ENCODE peak calls at places on chromosome 6, in five cellular contexts. One of them, this sample, is unnamed.

GRCh38 chr6:100595456-100595855 is 130.7 kb upstream of the SIM1 start:
- DNase-seq in endothelial cell: no peak
- DNase-seq in ELF-1: no peak
- DNase-seq in fibroblast of the aortic adventitia: no peak
- DNase-seq in nucleus accumbens: no peak
- DNase-seq in this sample: no peak

GRCh38 chr6:31738048-31738979 is 1.5 kb upstream of the MSH5 start:
- DNase-seq in endothelial cell: no peak
- DNase-seq in ELF-1: peak; percentile 44
- DNase-seq in nucleus accumbens: no peak
- DNase-seq in fibroblast of the aortic adventitia: peak; percentile 82
- DNase-seq in this sample: no peak

GRCh38 chr6:63543001-63543400 is 29.3 kb upstream of the LOC128125822 start:
- DNase-seq in nucleus accumbens: no peak
- DNase-seq in ELF-1: no peak
- DNase-seq in endothelial cell: no peak
- DNase-seq in fibroblast of the aortic adventitia: no peak
- DNase-seq in this sample: no peak

GRCh38 chr6:54053893-54054391 is 57.3 kb upstream of the MLIP start:
- DNase-seq in nucleus accumbens: peak; percentile 67
- DNase-seq in ELF-1: peak; percentile 62
- DNase-seq in fibroblast of the aortic adventitia: peak; percentile 93
- DNase-seq in endothelial cell: no peak
- DNase-seq in this sample: peak; percentile 25

GRCh38 chr6:48429021-48429420 is 318.0 kb upstream of the PTCHD4 start:
- DNase-seq in endothelial cell: no peak
- DNase-seq in fibroblast of the aortic adventitia: peak; percentile 19
- DNase-seq in nucleus accumbens: no peak
- DNase-seq in ELF-1: no peak
- DNase-seq in this sample: no peak

GRCh38 chr6:109165392-109165964 is 70.2 kb downstream of the CEP57L1 start:
- DNase-seq in endothelial cell: peak; percentile 11
- DNase-seq in ELF-1: no peak
- DNase-seq in fibroblast of the aortic adventitia: peak; percentile 83
- DNase-seq in nucleus accumbens: no peak
- DNase-seq in this sample: no peak

GRCh38 chr6:44262467-44263356 is 2.6 kb downstream of the NFKBIE start:
- DNase-seq in fibroblast of the aortic adventitia: no peak
- DNase-seq in ELF-1: no peak
- DNase-seq in nucleus accumbens: no peak
- DNase-seq in endothelial cell: no peak
- DNase-seq in this sample: no peak

GRCh38 chr6:144580771-144581170 is 295.6 kb downstream of the UTRN start:
- DNase-seq in ELF-1: no peak
- DNase-seq in endothelial cell: no peak
- DNase-seq in fibroblast of the aortic adventitia: no peak
- DNase-seq in nucleus accumbens: no peak
- DNase-seq in this sample: no peak

GRCh38 chr6:108492131-108492766 is 68.5 kb upstream of the FOXO3 start:
- DNase-seq in fibroblast of the aortic adventitia: peak; percentile 75
- DNase-seq in nucleus accumbens: peak; percentile 3
- DNase-seq in ELF-1: no peak
- DNase-seq in endothelial cell: peak; percentile 8
- DNase-seq in this sample: no peak

GRCh38 chr6:164825386-164825785 is 484.0 kb downstream of the C6orf118 start:
- DNase-seq in nucleus accumbens: no peak
- DNase-seq in fibroblast of the aortic adventitia: no peak
- DNase-seq in ELF-1: no peak
- DNase-seq in endothelial cell: no peak
- DNase-seq in this sample: no peak

GRCh38 chr6:5379647-5380242 is 118.4 kb downstream of the FARS2 start:
- DNase-seq in fibroblast of the aortic adventitia: peak; percentile 60
- DNase-seq in ELF-1: peak; percentile 43
- DNase-seq in endothelial cell: peak; percentile 69
- DNase-seq in nucleus accumbens: no peak
- DNase-seq in this sample: no peak

GRCh38 chr6:36340671-36341454 is 4.2 kb upstream of the BNIP5 start:
- DNase-seq in ELF-1: peak; percentile 91
- DNase-seq in nucleus accumbens: peak; percentile 45
- DNase-seq in endothelial cell: peak; percentile 76
- DNase-seq in fibroblast of the aortic adventitia: peak; percentile 76
- DNase-seq in this sample: peak; percentile 21

GRCh38 chr6:44646355-44646754 is 258.8 kb downstream of the CDC5L start:
- DNase-seq in fibroblast of the aortic adventitia: peak; percentile 73
- DNase-seq in ELF-1: no peak
- DNase-seq in endothelial cell: no peak
- DNase-seq in nucleus accumbens: no peak
- DNase-seq in this sample: no peak

GRCh38 chr6:125213936-125214335 is 60.4 kb downstream of the TPD52L1 start:
- DNase-seq in endothelial cell: no peak
- DNase-seq in fibroblast of the aortic adventitia: no peak
- DNase-seq in ELF-1: no peak
- DNase-seq in nucleus accumbens: no peak
- DNase-seq in this sample: no peak

GRCh38 chr6:85343428-85343827 is 106.5 kb upstream of the NT5E start:
- DNase-seq in endothelial cell: no peak
- DNase-seq in nucleus accumbens: no peak
- DNase-seq in fibroblast of the aortic adventitia: no peak
- DNase-seq in ELF-1: no peak
- DNase-seq in this sample: no peak

GRCh38 chr6:91268941-91269340 is 682.1 kb upstream of the MAP3K7 start:
- DNase-seq in nucleus accumbens: no peak
- DNase-seq in ELF-1: no peak
- DNase-seq in fibroblast of the aortic adventitia: no peak
- DNase-seq in endothelial cell: no peak
- DNase-seq in this sample: no peak

GRCh38 chr6:42819803-42820508 is 38.1 kb downstream of the BICRAL start:
- DNase-seq in endothelial cell: no peak
- DNase-seq in ELF-1: peak; percentile 46
- DNase-seq in fibroblast of the aortic adventitia: peak; percentile 54
- DNase-seq in nucleus accumbens: no peak
- DNase-seq in this sample: no peak

GRCh38 chr6:160103825-160104100 is 17.9 kb upstream of the SLC22A1 start:
- DNase-seq in fibroblast of the aortic adventitia: peak; percentile 15
- DNase-seq in nucleus accumbens: no peak
- DNase-seq in ELF-1: no peak
- DNase-seq in endothelial cell: no peak
- DNase-seq in this sample: no peak

GRCh38 chr6:21826031-21826430 is 232.5 kb downstream of the SOX4 start:
- DNase-seq in ELF-1: peak; percentile 79
- DNase-seq in fibroblast of the aortic adventitia: no peak
- DNase-seq in endothelial cell: no peak
- DNase-seq in nucleus accumbens: no peak
- DNase-seq in this sample: no peak

GRCh38 chr6:99613398-99613704 is 6.7 kb downstream of the PRDM13 start:
- DNase-seq in fibroblast of the aortic adventitia: no peak
- DNase-seq in ELF-1: peak; percentile 69
- DNase-seq in endothelial cell: peak; percentile 82
- DNase-seq in nucleus accumbens: no peak
- DNase-seq in this sample: no peak

GRCh38 chr6:88124925-88125557 is 41.1 kb downstream of the CNR1 start:
- DNase-seq in ELF-1: no peak
- DNase-seq in nucleus accumbens: no peak
- DNase-seq in fibroblast of the aortic adventitia: no peak
- DNase-seq in endothelial cell: no peak
- DNase-seq in this sample: no peak

GRCh38 chr6:52317841-52318581 is 33.5 kb upstream of the MCM3 start:
- DNase-seq in ELF-1: no peak
- DNase-seq in nucleus accumbens: no peak
- DNase-seq in fibroblast of the aortic adventitia: peak; percentile 68
- DNase-seq in endothelial cell: no peak
- DNase-seq in this sample: no peak

GRCh38 chr6:37367557-37367956 is 13.8 kb downstream of the RNF8 start:
- DNase-seq in endothelial cell: no peak
- DNase-seq in fibroblast of the aortic adventitia: no peak
- DNase-seq in ELF-1: no peak
- DNase-seq in nucleus accumbens: no peak
- DNase-seq in this sample: no peak

GRCh38 chr6:29647927-29648642 is 8.8 kb upstream of the MOG start:
- DNase-seq in nucleus accumbens: no peak
- DNase-seq in ELF-1: no peak
- DNase-seq in fibroblast of the aortic adventitia: peak; percentile 61
- DNase-seq in endothelial cell: no peak
- DNase-seq in this sample: no peak

GRCh38 chr6:27138837-27139752 is 108.4 kb upstream of the PRSS16 start:
- DNase-seq in endothelial cell: peak; percentile 37
- DNase-seq in nucleus accumbens: no peak
- DNase-seq in ELF-1: peak; percentile 97
- DNase-seq in fibroblast of the aortic adventitia: peak; percentile 54
- DNase-seq in this sample: peak; percentile 73

GRCh38 chr6:46044876-46045617 is 29.4 kb upstream of the CLIC5 start:
- DNase-seq in endothelial cell: no peak
- DNase-seq in ELF-1: no peak
- DNase-seq in nucleus accumbens: no peak
- DNase-seq in fibroblast of the aortic adventitia: peak; percentile 81
- DNase-seq in this sample: no peak

GRCh38 chr6:155455766-155456165 is at the start of gene NOX3:
- DNase-seq in endothelial cell: no peak
- DNase-seq in nucleus accumbens: no peak
- DNase-seq in ELF-1: peak; percentile 29
- DNase-seq in fibroblast of the aortic adventitia: no peak
- DNase-seq in this sample: no peak

GRCh38 chr6:8875986-8876385 is 440.6 kb upstream of the SLC35B3 start:
- DNase-seq in fibroblast of the aortic adventitia: no peak
- DNase-seq in endothelial cell: no peak
- DNase-seq in ELF-1: no peak
- DNase-seq in nucleus accumbens: no peak
- DNase-seq in this sample: no peak

GRCh38 chr6:475341-475740 is 83.8 kb downstream of the IRF4 start:
- DNase-seq in endothelial cell: no peak
- DNase-seq in ELF-1: no peak
- DNase-seq in nucleus accumbens: no peak
- DNase-seq in fibroblast of the aortic adventitia: no peak
- DNase-seq in this sample: no peak

GRCh38 chr6:35735452-35735851 is 1.4 kb upstream of the ARMC12 start:
- DNase-seq in ELF-1: no peak
- DNase-seq in nucleus accumbens: no peak
- DNase-seq in endothelial cell: no peak
- DNase-seq in fibroblast of the aortic adventitia: no peak
- DNase-seq in this sample: no peak

GRCh38 chr6:37077459-37078296 is 72.2 kb downstream of the FGD2 start:
- DNase-seq in ELF-1: peak; percentile 84
- DNase-seq in nucleus accumbens: no peak
- DNase-seq in fibroblast of the aortic adventitia: peak; percentile 97
- DNase-seq in endothelial cell: no peak
- DNase-seq in this sample: no peak

GRCh38 chr6:151161363-151161762 is 78.4 kb upstream of the AKAP12 start:
- DNase-seq in fibroblast of the aortic adventitia: no peak
- DNase-seq in ELF-1: no peak
- DNase-seq in endothelial cell: no peak
- DNase-seq in nucleus accumbens: no peak
- DNase-seq in this sample: no peak

GRCh38 chr6:4776967-4777925 is 1.0 kb downstream of the CDYL start:
- DNase-seq in endothelial cell: no peak
- DNase-seq in ELF-1: no peak
- DNase-seq in fibroblast of the aortic adventitia: peak; percentile 46
- DNase-seq in nucleus accumbens: no peak
- DNase-seq in this sample: no peak

GRCh38 chr6:100116409-100117194 is 122.6 kb upstream of the MCHR2 start:
- DNase-seq in ELF-1: peak; percentile 76
- DNase-seq in nucleus accumbens: peak; percentile 13
- DNase-seq in fibroblast of the aortic adventitia: peak; percentile 87
- DNase-seq in endothelial cell: peak; percentile 55
- DNase-seq in this sample: no peak

GRCh38 chr6:30169658-30170614 is 6.6 kb downstream of the TRIM15 start:
- DNase-seq in endothelial cell: peak; percentile 28
- DNase-seq in ELF-1: peak; percentile 65
- DNase-seq in fibroblast of the aortic adventitia: peak; percentile 79
- DNase-seq in nucleus accumbens: no peak
- DNase-seq in this sample: no peak

GRCh38 chr6:43454290-43455033 is 886 bp downstream of the DLK2 start:
- DNase-seq in fibroblast of the aortic adventitia: peak; percentile 81
- DNase-seq in ELF-1: peak; percentile 89
- DNase-seq in endothelial cell: peak; percentile 94
- DNase-seq in nucleus accumbens: peak; percentile 58
- DNase-seq in this sample: no peak

This sample was measured in NCI-H187.